ENCODE peak calls at places on chromosomes 6 and 20, in nine cellular contexts. One of them, this sample, is unnamed.

GRCh38 chr6:21357262-21357661 is 236.3 kb upstream of the SOX4 start:
- DNase-seq in activated naive CD4-positive, alpha-beta T cell treated with anti-CD3 and anti-CD28 coated beads, Interleukin-2, amount 10 ng/mL, durations not matched to agents 7 days and 5 days: no peak
- DNase-seq in Panc1: no peak
- DNase-seq in activated CD8-positive, alpha-beta T cell treated with anti-CD3 and anti-CD28 coated beads, Interleukin-2, amount 10 ng/mL, durations not matched to agents 7 days and 5 days: no peak
- DNase-seq in NCI-H1105: no peak
- DNase-seq in activated CD4-positive, alpha-beta T cell treated with anti-CD3 and anti-CD28 coated beads, Interleukin-2, amount 50 U/mL, for 1 hour: no peak
- DNase-seq in heart left ventricle: no peak
- DNase-seq in PC-9: no peak
- DNase-seq in EL: no peak
- DNase-seq in this sample: no peak

GRCh38 chr6:80543598-80544181 is 437.2 kb downstream of the BCKDHB start:
- DNase-seq in activated naive CD4-positive, alpha-beta T cell treated with anti-CD3 and anti-CD28 coated beads, Interleukin-2, amount 10 ng/mL, durations not matched to agents 7 days and 5 days: no peak
- DNase-seq in Panc1: no peak
- DNase-seq in activated CD8-positive, alpha-beta T cell treated with anti-CD3 and anti-CD28 coated beads, Interleukin-2, amount 10 ng/mL, durations not matched to agents 7 days and 5 days: no peak
- DNase-seq in NCI-H1105: no peak
- DNase-seq in activated CD4-positive, alpha-beta T cell treated with anti-CD3 and anti-CD28 coated beads, Interleukin-2, amount 50 U/mL, for 1 hour: no peak
- DNase-seq in heart left ventricle: no peak
- DNase-seq in PC-9: no peak
- DNase-seq in EL: peak
- DNase-seq in this sample: no peak

GRCh38 chr6:169252805-169253189 is 849 bp downstream of the THBS2 start:
- DNase-seq in activated naive CD4-positive, alpha-beta T cell treated with anti-CD3 and anti-CD28 coated beads, Interleukin-2, amount 10 ng/mL, durations not matched to agents 7 days and 5 days: no peak
- DNase-seq in Panc1: no peak
- DNase-seq in activated CD8-positive, alpha-beta T cell treated with anti-CD3 and anti-CD28 coated beads, Interleukin-2, amount 10 ng/mL, durations not matched to agents 7 days and 5 days: no peak
- DNase-seq in NCI-H1105: peak
- DNase-seq in activated CD4-positive, alpha-beta T cell treated with anti-CD3 and anti-CD28 coated beads, Interleukin-2, amount 50 U/mL, for 1 hour: no peak
- DNase-seq in heart left ventricle: no peak
- DNase-seq in PC-9: no peak
- DNase-seq in EL: peak
- DNase-seq in this sample: no peak

GRCh38 chr20:52524865-52525264 is 333.3 kb upstream of the ZFP64 start:
- DNase-seq in activated naive CD4-positive, alpha-beta T cell treated with anti-CD3 and anti-CD28 coated beads, Interleukin-2, amount 10 ng/mL, durations not matched to agents 7 days and 5 days: no peak
- DNase-seq in Panc1: no peak
- DNase-seq in activated CD8-positive, alpha-beta T cell treated with anti-CD3 and anti-CD28 coated beads, Interleukin-2, amount 10 ng/mL, durations not matched to agents 7 days and 5 days: no peak
- DNase-seq in NCI-H1105: no peak
- DNase-seq in activated CD4-positive, alpha-beta T cell treated with anti-CD3 and anti-CD28 coated beads, Interleukin-2, amount 50 U/mL, for 1 hour: no peak
- DNase-seq in heart left ventricle: no peak
- DNase-seq in PC-9: no peak
- DNase-seq in EL: no peak
- DNase-seq in this sample: no peak

GRCh38 chr6:120122401-120122800 is 772.8 kb upstream of the MAN1A1 start:
- DNase-seq in activated naive CD4-positive, alpha-beta T cell treated with anti-CD3 and anti-CD28 coated beads, Interleukin-2, amount 10 ng/mL, durations not matched to agents 7 days and 5 days: no peak
- DNase-seq in Panc1: no peak
- DNase-seq in activated CD8-positive, alpha-beta T cell treated with anti-CD3 and anti-CD28 coated beads, Interleukin-2, amount 10 ng/mL, durations not matched to agents 7 days and 5 days: no peak
- DNase-seq in NCI-H1105: no peak
- DNase-seq in activated CD4-positive, alpha-beta T cell treated with anti-CD3 and anti-CD28 coated beads, Interleukin-2, amount 50 U/mL, for 1 hour: no peak
- DNase-seq in heart left ventricle: no peak
- DNase-seq in PC-9: no peak
- DNase-seq in EL: no peak
- DNase-seq in this sample: no peak

GRCh38 chr20:49866051-49866450 is 49.3 kb downstream of the SPATA2 start:
- DNase-seq in activated naive CD4-positive, alpha-beta T cell treated with anti-CD3 and anti-CD28 coated beads, Interleukin-2, amount 10 ng/mL, durations not matched to agents 7 days and 5 days: no peak
- DNase-seq in Panc1: no peak
- DNase-seq in activated CD8-positive, alpha-beta T cell treated with anti-CD3 and anti-CD28 coated beads, Interleukin-2, amount 10 ng/mL, durations not matched to agents 7 days and 5 days: no peak
- DNase-seq in NCI-H1105: no peak
- DNase-seq in activated CD4-positive, alpha-beta T cell treated with anti-CD3 and anti-CD28 coated beads, Interleukin-2, amount 50 U/mL, for 1 hour: no peak
- DNase-seq in heart left ventricle: no peak
- DNase-seq in PC-9: no peak
- DNase-seq in EL: peak
- DNase-seq in this sample: peak

GRCh38 chr6:139666284-139666683 is 291.8 kb upstream of the CITED2 start:
- DNase-seq in activated naive CD4-positive, alpha-beta T cell treated with anti-CD3 and anti-CD28 coated beads, Interleukin-2, amount 10 ng/mL, durations not matched to agents 7 days and 5 days: no peak
- DNase-seq in Panc1: no peak
- DNase-seq in activated CD8-positive, alpha-beta T cell treated with anti-CD3 and anti-CD28 coated beads, Interleukin-2, amount 10 ng/mL, durations not matched to agents 7 days and 5 days: no peak
- DNase-seq in NCI-H1105: no peak
- DNase-seq in activated CD4-positive, alpha-beta T cell treated with anti-CD3 and anti-CD28 coated beads, Interleukin-2, amount 50 U/mL, for 1 hour: no peak
- DNase-seq in heart left ventricle: no peak
- DNase-seq in PC-9: no peak
- DNase-seq in EL: no peak
- DNase-seq in this sample: no peak

GRCh38 chr20:45545754-45546453 is 1.3 kb downstream of the EPPIN start:
- DNase-seq in activated naive CD4-positive, alpha-beta T cell treated with anti-CD3 and anti-CD28 coated beads, Interleukin-2, amount 10 ng/mL, durations not matched to agents 7 days and 5 days: no peak
- DNase-seq in Panc1: no peak
- DNase-seq in activated CD8-positive, alpha-beta T cell treated with anti-CD3 and anti-CD28 coated beads, Interleukin-2, amount 10 ng/mL, durations not matched to agents 7 days and 5 days: no peak
- DNase-seq in NCI-H1105: peak
- DNase-seq in activated CD4-positive, alpha-beta T cell treated with anti-CD3 and anti-CD28 coated beads, Interleukin-2, amount 50 U/mL, for 1 hour: no peak
- DNase-seq in heart left ventricle: no peak
- DNase-seq in PC-9: no peak
- DNase-seq in EL: peak
- DNase-seq in this sample: no peak

GRCh38 chr6:13480631-13481501 is 6.5 kb downstream of the GFOD1 start:
- DNase-seq in activated naive CD4-positive, alpha-beta T cell treated with anti-CD3 and anti-CD28 coated beads, Interleukin-2, amount 10 ng/mL, durations not matched to agents 7 days and 5 days: no peak
- DNase-seq in Panc1: no peak
- DNase-seq in activated CD8-positive, alpha-beta T cell treated with anti-CD3 and anti-CD28 coated beads, Interleukin-2, amount 10 ng/mL, durations not matched to agents 7 days and 5 days: peak
- DNase-seq in NCI-H1105: no peak
- DNase-seq in activated CD4-positive, alpha-beta T cell treated with anti-CD3 and anti-CD28 coated beads, Interleukin-2, amount 50 U/mL, for 1 hour: no peak
- DNase-seq in heart left ventricle: no peak
- DNase-seq in PC-9: peak
- DNase-seq in EL: no peak
- DNase-seq in this sample: no peak

GRCh38 chr20:53707341-53708102 is 113.9 kb upstream of the ZNF217 start:
- DNase-seq in activated naive CD4-positive, alpha-beta T cell treated with anti-CD3 and anti-CD28 coated beads, Interleukin-2, amount 10 ng/mL, durations not matched to agents 7 days and 5 days: peak
- DNase-seq in Panc1: no peak
- DNase-seq in activated CD8-positive, alpha-beta T cell treated with anti-CD3 and anti-CD28 coated beads, Interleukin-2, amount 10 ng/mL, durations not matched to agents 7 days and 5 days: no peak
- DNase-seq in NCI-H1105: no peak
- DNase-seq in activated CD4-positive, alpha-beta T cell treated with anti-CD3 and anti-CD28 coated beads, Interleukin-2, amount 50 U/mL, for 1 hour: no peak
- DNase-seq in heart left ventricle: no peak
- DNase-seq in PC-9: no peak
- DNase-seq in EL: peak
- DNase-seq in this sample: no peak

GRCh38 chr6:169654590-169655391 is 47.0 kb downstream of the WDR27 start:
- DNase-seq in activated naive CD4-positive, alpha-beta T cell treated with anti-CD3 and anti-CD28 coated beads, Interleukin-2, amount 10 ng/mL, durations not matched to agents 7 days and 5 days: peak
- DNase-seq in Panc1: peak
- DNase-seq in activated CD8-positive, alpha-beta T cell treated with anti-CD3 and anti-CD28 coated beads, Interleukin-2, amount 10 ng/mL, durations not matched to agents 7 days and 5 days: peak
- DNase-seq in NCI-H1105: no peak
- DNase-seq in activated CD4-positive, alpha-beta T cell treated with anti-CD3 and anti-CD28 coated beads, Interleukin-2, amount 50 U/mL, for 1 hour: peak
- DNase-seq in heart left ventricle: no peak
- DNase-seq in PC-9: no peak
- DNase-seq in EL: peak
- DNase-seq in this sample: peak

GRCh38 chr6:169503556-169503955 is 198.3 kb downstream of the WDR27 start:
- DNase-seq in activated naive CD4-positive, alpha-beta T cell treated with anti-CD3 and anti-CD28 coated beads, Interleukin-2, amount 10 ng/mL, durations not matched to agents 7 days and 5 days: no peak
- DNase-seq in Panc1: no peak
- DNase-seq in activated CD8-positive, alpha-beta T cell treated with anti-CD3 and anti-CD28 coated beads, Interleukin-2, amount 10 ng/mL, durations not matched to agents 7 days and 5 days: no peak
- DNase-seq in NCI-H1105: no peak
- DNase-seq in activated CD4-positive, alpha-beta T cell treated with anti-CD3 and anti-CD28 coated beads, Interleukin-2, amount 50 U/mL, for 1 hour: no peak
- DNase-seq in heart left ventricle: no peak
- DNase-seq in PC-9: no peak
- DNase-seq in EL: no peak
- DNase-seq in this sample: no peak

GRCh38 chr6:111580826-111581505 is 24.7 kb downstream of the TRAF3IP2 start:
- DNase-seq in activated naive CD4-positive, alpha-beta T cell treated with anti-CD3 and anti-CD28 coated beads, Interleukin-2, amount 10 ng/mL, durations not matched to agents 7 days and 5 days: no peak
- DNase-seq in Panc1: no peak
- DNase-seq in activated CD8-positive, alpha-beta T cell treated with anti-CD3 and anti-CD28 coated beads, Interleukin-2, amount 10 ng/mL, durations not matched to agents 7 days and 5 days: no peak
- DNase-seq in NCI-H1105: no peak
- DNase-seq in activated CD4-positive, alpha-beta T cell treated with anti-CD3 and anti-CD28 coated beads, Interleukin-2, amount 50 U/mL, for 1 hour: no peak
- DNase-seq in heart left ventricle: no peak
- DNase-seq in PC-9: no peak
- DNase-seq in EL: no peak
- DNase-seq in this sample: no peak

GRCh38 chr6:136326038-136326561 is 36.5 kb upstream of the BCLAF1 start:
- DNase-seq in activated naive CD4-positive, alpha-beta T cell treated with anti-CD3 and anti-CD28 coated beads, Interleukin-2, amount 10 ng/mL, durations not matched to agents 7 days and 5 days: no peak
- DNase-seq in Panc1: no peak
- DNase-seq in activated CD8-positive, alpha-beta T cell treated with anti-CD3 and anti-CD28 coated beads, Interleukin-2, amount 10 ng/mL, durations not matched to agents 7 days and 5 days: no peak
- DNase-seq in NCI-H1105: peak
- DNase-seq in activated CD4-positive, alpha-beta T cell treated with anti-CD3 and anti-CD28 coated beads, Interleukin-2, amount 50 U/mL, for 1 hour: no peak
- DNase-seq in heart left ventricle: no peak
- DNase-seq in PC-9: peak
- DNase-seq in EL: peak
- DNase-seq in this sample: no peak

GRCh38 chr6:11358904-11359840 is 126.7 kb upstream of the NEDD9 start:
- DNase-seq in activated naive CD4-positive, alpha-beta T cell treated with anti-CD3 and anti-CD28 coated beads, Interleukin-2, amount 10 ng/mL, durations not matched to agents 7 days and 5 days: no peak
- DNase-seq in Panc1: no peak
- DNase-seq in activated CD8-positive, alpha-beta T cell treated with anti-CD3 and anti-CD28 coated beads, Interleukin-2, amount 10 ng/mL, durations not matched to agents 7 days and 5 days: no peak
- DNase-seq in NCI-H1105: no peak
- DNase-seq in activated CD4-positive, alpha-beta T cell treated with anti-CD3 and anti-CD28 coated beads, Interleukin-2, amount 50 U/mL, for 1 hour: no peak
- DNase-seq in heart left ventricle: no peak
- DNase-seq in PC-9: no peak
- DNase-seq in EL: no peak
- DNase-seq in this sample: no peak

GRCh38 chr6:19551611-19552010 is 285.6 kb upstream of the ID4 start:
- DNase-seq in activated naive CD4-positive, alpha-beta T cell treated with anti-CD3 and anti-CD28 coated beads, Interleukin-2, amount 10 ng/mL, durations not matched to agents 7 days and 5 days: no peak
- DNase-seq in Panc1: no peak
- DNase-seq in activated CD8-positive, alpha-beta T cell treated with anti-CD3 and anti-CD28 coated beads, Interleukin-2, amount 10 ng/mL, durations not matched to agents 7 days and 5 days: no peak
- DNase-seq in NCI-H1105: no peak
- DNase-seq in activated CD4-positive, alpha-beta T cell treated with anti-CD3 and anti-CD28 coated beads, Interleukin-2, amount 50 U/mL, for 1 hour: no peak
- DNase-seq in heart left ventricle: no peak
- DNase-seq in PC-9: peak
- DNase-seq in EL: no peak
- DNase-seq in this sample: no peak

GRCh38 chr6:14622135-14622534 is 504.6 kb downstream of the CD83 start:
- DNase-seq in activated naive CD4-positive, alpha-beta T cell treated with anti-CD3 and anti-CD28 coated beads, Interleukin-2, amount 10 ng/mL, durations not matched to agents 7 days and 5 days: no peak
- DNase-seq in Panc1: no peak
- DNase-seq in activated CD8-positive, alpha-beta T cell treated with anti-CD3 and anti-CD28 coated beads, Interleukin-2, amount 10 ng/mL, durations not matched to agents 7 days and 5 days: no peak
- DNase-seq in NCI-H1105: no peak
- DNase-seq in activated CD4-positive, alpha-beta T cell treated with anti-CD3 and anti-CD28 coated beads, Interleukin-2, amount 50 U/mL, for 1 hour: no peak
- DNase-seq in heart left ventricle: no peak
- DNase-seq in PC-9: no peak
- DNase-seq in EL: no peak
- DNase-seq in this sample: peak

GRCh38 chr6:165146456-165146855 is 162.9 kb downstream of the C6orf118 start:
- DNase-seq in activated naive CD4-positive, alpha-beta T cell treated with anti-CD3 and anti-CD28 coated beads, Interleukin-2, amount 10 ng/mL, durations not matched to agents 7 days and 5 days: no peak
- DNase-seq in Panc1: no peak
- DNase-seq in activated CD8-positive, alpha-beta T cell treated with anti-CD3 and anti-CD28 coated beads, Interleukin-2, amount 10 ng/mL, durations not matched to agents 7 days and 5 days: no peak
- DNase-seq in NCI-H1105: no peak
- DNase-seq in activated CD4-positive, alpha-beta T cell treated with anti-CD3 and anti-CD28 coated beads, Interleukin-2, amount 50 U/mL, for 1 hour: no peak
- DNase-seq in heart left ventricle: no peak
- DNase-seq in PC-9: no peak
- DNase-seq in EL: no peak
- DNase-seq in this sample: no peak

GRCh38 chr20:6122111-6122872 is 538 bp downstream of the FERMT1 start:
- DNase-seq in activated naive CD4-positive, alpha-beta T cell treated with anti-CD3 and anti-CD28 coated beads, Interleukin-2, amount 10 ng/mL, durations not matched to agents 7 days and 5 days: no peak
- DNase-seq in Panc1: no peak
- DNase-seq in activated CD8-positive, alpha-beta T cell treated with anti-CD3 and anti-CD28 coated beads, Interleukin-2, amount 10 ng/mL, durations not matched to agents 7 days and 5 days: no peak
- DNase-seq in NCI-H1105: peak
- DNase-seq in activated CD4-positive, alpha-beta T cell treated with anti-CD3 and anti-CD28 coated beads, Interleukin-2, amount 50 U/mL, for 1 hour: no peak
- DNase-seq in heart left ventricle: no peak
- DNase-seq in PC-9: peak
- DNase-seq in EL: peak
- DNase-seq in this sample: no peak

GRCh38 chr20:18003897-18004296 is 35.1 kb downstream of the MGME1 start:
- DNase-seq in activated naive CD4-positive, alpha-beta T cell treated with anti-CD3 and anti-CD28 coated beads, Interleukin-2, amount 10 ng/mL, durations not matched to agents 7 days and 5 days: no peak
- DNase-seq in Panc1: no peak
- DNase-seq in activated CD8-positive, alpha-beta T cell treated with anti-CD3 and anti-CD28 coated beads, Interleukin-2, amount 10 ng/mL, durations not matched to agents 7 days and 5 days: no peak
- DNase-seq in NCI-H1105: no peak
- DNase-seq in activated CD4-positive, alpha-beta T cell treated with anti-CD3 and anti-CD28 coated beads, Interleukin-2, amount 50 U/mL, for 1 hour: no peak
- DNase-seq in heart left ventricle: no peak
- DNase-seq in PC-9: no peak
- DNase-seq in EL: no peak
- DNase-seq in this sample: no peak

GRCh38 chr6:658244-658643 is 1.3 kb upstream of the HUS1B start:
- DNase-seq in activated naive CD4-positive, alpha-beta T cell treated with anti-CD3 and anti-CD28 coated beads, Interleukin-2, amount 10 ng/mL, durations not matched to agents 7 days and 5 days: no peak
- DNase-seq in Panc1: no peak
- DNase-seq in activated CD8-positive, alpha-beta T cell treated with anti-CD3 and anti-CD28 coated beads, Interleukin-2, amount 10 ng/mL, durations not matched to agents 7 days and 5 days: no peak
- DNase-seq in NCI-H1105: no peak
- DNase-seq in activated CD4-positive, alpha-beta T cell treated with anti-CD3 and anti-CD28 coated beads, Interleukin-2, amount 50 U/mL, for 1 hour: no peak
- DNase-seq in heart left ventricle: no peak
- DNase-seq in PC-9: no peak
- DNase-seq in EL: peak
- DNase-seq in this sample: no peak

GRCh38 chr6:157273756-157274088 is 49.6 kb downstream of the TMEM242 start:
- DNase-seq in activated naive CD4-positive, alpha-beta T cell treated with anti-CD3 and anti-CD28 coated beads, Interleukin-2, amount 10 ng/mL, durations not matched to agents 7 days and 5 days: peak
- DNase-seq in Panc1: no peak
- DNase-seq in activated CD8-positive, alpha-beta T cell treated with anti-CD3 and anti-CD28 coated beads, Interleukin-2, amount 10 ng/mL, durations not matched to agents 7 days and 5 days: peak
- DNase-seq in NCI-H1105: peak
- DNase-seq in activated CD4-positive, alpha-beta T cell treated with anti-CD3 and anti-CD28 coated beads, Interleukin-2, amount 50 U/mL, for 1 hour: peak
- DNase-seq in heart left ventricle: peak
- DNase-seq in PC-9: no peak
- DNase-seq in EL: no peak
- DNase-seq in this sample: peak

GRCh38 chr6:39952170-39952569 is 17.9 kb upstream of the MOCS1 start:
- DNase-seq in activated naive CD4-positive, alpha-beta T cell treated with anti-CD3 and anti-CD28 coated beads, Interleukin-2, amount 10 ng/mL, durations not matched to agents 7 days and 5 days: no peak
- DNase-seq in Panc1: no peak
- DNase-seq in activated CD8-positive, alpha-beta T cell treated with anti-CD3 and anti-CD28 coated beads, Interleukin-2, amount 10 ng/mL, durations not matched to agents 7 days and 5 days: no peak
- DNase-seq in NCI-H1105: no peak
- DNase-seq in activated CD4-positive, alpha-beta T cell treated with anti-CD3 and anti-CD28 coated beads, Interleukin-2, amount 50 U/mL, for 1 hour: no peak
- DNase-seq in heart left ventricle: no peak
- DNase-seq in PC-9: no peak
- DNase-seq in EL: no peak
- DNase-seq in this sample: no peak

GRCh38 chr20:41177636-41178035 is 40.3 kb downstream of the PLCG1 start:
- DNase-seq in activated naive CD4-positive, alpha-beta T cell treated with anti-CD3 and anti-CD28 coated beads, Interleukin-2, amount 10 ng/mL, durations not matched to agents 7 days and 5 days: peak
- DNase-seq in Panc1: no peak
- DNase-seq in activated CD8-positive, alpha-beta T cell treated with anti-CD3 and anti-CD28 coated beads, Interleukin-2, amount 10 ng/mL, durations not matched to agents 7 days and 5 days: peak
- DNase-seq in NCI-H1105: no peak
- DNase-seq in activated CD4-positive, alpha-beta T cell treated with anti-CD3 and anti-CD28 coated beads, Interleukin-2, amount 50 U/mL, for 1 hour: no peak
- DNase-seq in heart left ventricle: no peak
- DNase-seq in PC-9: peak
- DNase-seq in EL: peak
- DNase-seq in this sample: peak

GRCh38 chr6:107128175-107128574 is 12.9 kb upstream of the BEND3 start:
- DNase-seq in activated naive CD4-positive, alpha-beta T cell treated with anti-CD3 and anti-CD28 coated beads, Interleukin-2, amount 10 ng/mL, durations not matched to agents 7 days and 5 days: no peak
- DNase-seq in Panc1: no peak
- DNase-seq in activated CD8-positive, alpha-beta T cell treated with anti-CD3 and anti-CD28 coated beads, Interleukin-2, amount 10 ng/mL, durations not matched to agents 7 days and 5 days: no peak
- DNase-seq in NCI-H1105: no peak
- DNase-seq in activated CD4-positive, alpha-beta T cell treated with anti-CD3 and anti-CD28 coated beads, Interleukin-2, amount 50 U/mL, for 1 hour: no peak
- DNase-seq in heart left ventricle: no peak
- DNase-seq in PC-9: no peak
- DNase-seq in EL: peak
- DNase-seq in this sample: no peak

GRCh38 chr6:10112871-10113584 is 301.8 kb downstream of the TFAP2A start:
- DNase-seq in activated naive CD4-positive, alpha-beta T cell treated with anti-CD3 and anti-CD28 coated beads, Interleukin-2, amount 10 ng/mL, durations not matched to agents 7 days and 5 days: no peak
- DNase-seq in Panc1: no peak
- DNase-seq in activated CD8-positive, alpha-beta T cell treated with anti-CD3 and anti-CD28 coated beads, Interleukin-2, amount 10 ng/mL, durations not matched to agents 7 days and 5 days: no peak
- DNase-seq in NCI-H1105: no peak
- DNase-seq in activated CD4-positive, alpha-beta T cell treated with anti-CD3 and anti-CD28 coated beads, Interleukin-2, amount 50 U/mL, for 1 hour: no peak
- DNase-seq in heart left ventricle: peak
- DNase-seq in PC-9: no peak
- DNase-seq in EL: no peak
- DNase-seq in this sample: no peak